ENCODE peak calls at places on chromosomes 7 and 10, in ten cellular contexts. N is activated CD4-positive, alpha-beta T cell treated with anti-CD3 and anti-CD28 coated beads for 48 hours; K is dermis blood vessel endothelial cell; Z is memory B cell; A is stimulated activated CD4-positive, alpha-beta T cell treated with anti-CD3 and anti-CD28 coated beads, Interleukin-4, amount 100 ng/mL, for 4 hours; X is hippocampal formation; F is Right ventricle myocardium inferior; S is stimulated activated CD8-positive, alpha-beta memory T cell treated with anti-CD3 and anti-CD28 coated beads, Interleukin-2, amount 100 ng/mL, for 48 hours; U is NCI-H1105; H is fibroblast of lung. M is an unnamed sample.

GRCh38 chr7:143882020-143882610 is 19.9 kb downstream of the TCAF1 start:
- DNase-seq in N (no peak), K (peak), Z (no peak), A (no peak), X (peak), F (peak), S (no peak), U (peak), H (peak), M (peak)

GRCh38 chr10:48466611-48467240 is 138.1 kb downstream of the ARHGAP22 start:
- DNase-seq in N (no peak), K (peak), Z (no peak), A (no peak), X (no peak), F (no peak), S (no peak), U (no peak), H (no peak), M (no peak)

GRCh38 chr10:1217661-1218060 is 161.5 kb downstream of the WDR37 start:
- DNase-seq in N (no peak), K (no peak), Z (no peak), A (no peak), X (no peak), F (no peak), S (no peak), U (no peak), H (no peak), M (no peak)

GRCh38 chr10:24448351-24449009 is 239.5 kb downstream of the KIAA1217 start:
- DNase-seq in N (no peak), K (peak), Z (no peak), A (no peak), X (no peak), F (no peak), S (no peak), U (no peak), H (peak), M (no peak)

GRCh38 chr10:132241496-132241895 is 54.7 kb downstream of the DPYSL4 start:
- DNase-seq in N (no peak), K (no peak), Z (no peak), A (no peak), X (no peak), F (no peak), S (no peak), U (no peak), H (no peak), M (no peak)

GRCh38 chr7:96331775-96332174 is 9.9 kb upstream of the SLC25A13 start:
- DNase-seq in N (no peak), K (no peak), Z (no peak), A (no peak), X (no peak), F (no peak), S (no peak), U (no peak), H (no peak), M (no peak)

GRCh38 chr10:16612148-16612742 is 90.6 kb upstream of the C1QL3 start:
- DNase-seq in N (peak), K (peak), Z (no peak), A (no peak), X (no peak), F (no peak), S (no peak), U (no peak), H (peak), M (no peak)

GRCh38 chr10:58512470-58513188 is at the start of gene BICC1:
- DNase-seq in N (peak), K (peak), Z (no peak), A (peak), X (no peak), F (peak), S (no peak), U (peak), H (peak), M (peak)

GRCh38 chr10:24324651-24325050 is 115.7 kb downstream of the KIAA1217 start:
- DNase-seq in N (no peak), K (no peak), Z (no peak), A (no peak), X (no peak), F (no peak), S (no peak), U (no peak), H (no peak), M (no peak)

GRCh38 chr7:93629291-93629801 is 54.8 kb upstream of the CALCR start:
- DNase-seq in N (no peak), K (peak), Z (no peak), A (no peak), X (no peak), F (no peak), S (no peak), U (no peak), H (no peak), M (no peak)

GRCh38 chr10:13815766-13816165 is 229.0 kb downstream of the PRPF18 start:
- DNase-seq in N (no peak), K (peak), Z (no peak), A (no peak), X (no peak), F (no peak), S (no peak), U (no peak), H (peak), M (no peak)

GRCh38 chr7:2522780-2523433 is 3.3 kb downstream of the LFNG start:
- DNase-seq in N (peak), K (peak), Z (no peak), A (no peak), X (no peak), F (no peak), S (no peak), U (no peak), H (peak), M (no peak)

GRCh38 chr7:41333506-41333905 is 369.4 kb downstream of the INHBA start:
- DNase-seq in N (no peak), K (no peak), Z (no peak), A (no peak), X (no peak), F (no peak), S (no peak), U (no peak), H (peak), M (no peak)

GRCh38 chr7:135211179-135211945 is at the start of gene WDR91:
- DNase-seq in N (peak), K (peak), Z (peak), A (peak), X (peak), F (peak), S (peak), U (peak), H (peak), M (peak)